ENCODE peak calls at places on chromosome 6, in ten cellular contexts. V, L, P, J, Z, H, I, D, F and O are unnamed samples.

GRCh38 chr6:5994999-5995698 is 11.6 kb downstream of the NRN1 start:
- DNase-seq in V (no peak), L (no peak), P (no peak), J (no peak), Z (no peak), H (no peak), I (no peak), D (no peak), F (no peak), O (no peak)

GRCh38 chr6:36227379-36228344 is 31.1 kb downstream of the BRPF3 start:
- DNase-seq in V (no peak), L (no peak), P (peak), J (no peak), Z (no peak), H (no peak), I (no peak), D (no peak), F (no peak), O (no peak)

GRCh38 chr6:26223677-26224546 is 136.7 kb downstream of the HFE start:
- DNase-seq in V (peak), L (peak), P (peak), J (peak), Z (peak), H (peak), I (peak), D (no peak), F (peak), O (peak)

GRCh38 chr6:1326535-1327121 is 14.7 kb downstream of the FOXQ1 start:
- DNase-seq in V (no peak), L (no peak), P (no peak), J (no peak), Z (no peak), H (no peak), I (no peak), D (no peak), F (no peak), O (peak)

GRCh38 chr6:42294759-42295158 is 77.1 kb upstream of the MRPS10 start:
- DNase-seq in V (no peak), L (no peak), P (peak), J (no peak), Z (no peak), H (no peak), I (no peak), D (no peak), F (no peak), O (peak)

GRCh38 chr6:133890941-133891813 is 2.3 kb downstream of the TCF21 start:
- DNase-seq in V (no peak), L (peak), P (no peak), J (peak), Z (no peak), H (no peak), I (peak), D (no peak), F (no peak), O (no peak)

GRCh38 chr6:118659513-118660217 is 8.3 kb upstream of the CEP85L start:
- DNase-seq in V (no peak), L (no peak), P (no peak), J (no peak), Z (no peak), H (no peak), I (no peak), D (no peak), F (no peak), O (no peak)

GRCh38 chr6:113102761-113103160 is 754.4 kb upstream of the MARCKS start:
- DNase-seq in V (no peak), L (no peak), P (peak), J (no peak), Z (no peak), H (no peak), I (no peak), D (no peak), F (no peak), O (peak)

GRCh38 chr6:31122803-31123706 is 2.8 kb upstream of the CDSN start:
- DNase-seq in V (no peak), L (peak), P (no peak), J (no peak), Z (peak), H (no peak), I (no peak), D (no peak), F (peak), O (no peak)

GRCh38 chr6:63272397-63272796 is 47.4 kb downstream of the LGSN start:
- DNase-seq in V (peak), L (no peak), P (peak), J (no peak), Z (peak), H (no peak), I (no peak), D (no peak), F (no peak), O (peak)

GRCh38 chr6:135664527-135664926 is 167.0 kb upstream of the AHI1 start:
- DNase-seq in V (no peak), L (no peak), P (no peak), J (no peak), Z (no peak), H (no peak), I (no peak), D (no peak), F (no peak), O (no peak)

GRCh38 chr6:73079978-73080377 is 145.3 kb downstream of the KHDC1L start:
- DNase-seq in V (peak), L (no peak), P (no peak), J (no peak), Z (no peak), H (no peak), I (no peak), D (no peak), F (no peak), O (no peak)

GRCh38 chr6:93420163-93420806 is 926 bp upstream of the EPHA7 start:
- DNase-seq in V (no peak), L (no peak), P (no peak), J (no peak), Z (no peak), H (no peak), I (no peak), D (no peak), F (no peak), O (no peak)

GRCh38 chr6:35737413-35738211 is 780 bp downstream of the ARMC12 start:
- DNase-seq in V (peak), L (peak), P (peak), J (peak), Z (peak), H (no peak), I (peak), D (no peak), F (peak), O (peak)

GRCh38 chr6:41071501-41071922 is 644 bp downstream of the OARD1 start:
- DNase-seq in V (peak), L (peak), P (peak), J (no peak), Z (no peak), H (no peak), I (no peak), D (no peak), F (no peak), O (no peak)

GRCh38 chr6:155224618-155225017 is 39.2 kb upstream of the CLDN20 start:
- DNase-seq in V (no peak), L (no peak), P (no peak), J (no peak), Z (no peak), H (no peak), I (no peak), D (no peak), F (no peak), O (peak)

GRCh38 chr6:30931959-30932645 is at the start of gene SFTA2:
- DNase-seq in V (no peak), L (no peak), P (no peak), J (no peak), Z (no peak), H (no peak), I (no peak), D (no peak), F (no peak), O (no peak)

GRCh38 chr6:132392792-132393191 is 8.5 kb downstream of the MOXD1 start:
- DNase-seq in V (no peak), L (no peak), P (no peak), J (peak), Z (no peak), H (no peak), I (no peak), D (no peak), F (no peak), O (no peak)

GRCh38 chr6:80211295-80211694 is 104.8 kb downstream of the BCKDHB start:
- DNase-seq in V (no peak), L (no peak), P (no peak), J (no peak), Z (no peak), H (no peak), I (no peak), D (no peak), F (no peak), O (no peak)

GRCh38 chr6:89951574-89952360 is 57.5 kb downstream of the GJA10 start:
- DNase-seq in V (no peak), L (no peak), P (peak), J (no peak), Z (no peak), H (no peak), I (no peak), D (no peak), F (peak), O (peak)

GRCh38 chr6:70277480-70277879 is 25.4 kb downstream of the COL9A1 start:
- DNase-seq in V (no peak), L (no peak), P (no peak), J (no peak), Z (no peak), H (no peak), I (no peak), D (no peak), F (no peak), O (no peak)

GRCh38 chr6:28269492-28269891 is 2.5 kb downstream of the ZSCAN26 start:
- DNase-seq in V (no peak), L (no peak), P (peak), J (no peak), Z (no peak), H (no peak), I (no peak), D (no peak), F (no peak), O (peak)

GRCh38 chr6:132122871-132123270 is 171.7 kb upstream of the CCN2 start:
- DNase-seq in V (no peak), L (no peak), P (no peak), J (no peak), Z (peak), H (no peak), I (no peak), D (no peak), F (no peak), O (no peak)

GRCh38 chr6:162772466-162772865 is 44.7 kb downstream of the PACRG start:
- DNase-seq in V (no peak), L (no peak), P (no peak), J (no peak), Z (no peak), H (no peak), I (no peak), D (no peak), F (no peak), O (no peak)

GRCh38 chr6:158772851-158773371 is 46.3 kb downstream of the EZR start:
- DNase-seq in V (no peak), L (no peak), P (no peak), J (no peak), Z (no peak), H (no peak), I (no peak), D (no peak), F (no peak), O (no peak)

GRCh38 chr6:25329982-25330381 is 50.8 kb downstream of the CARMIL1 start:
- DNase-seq in V (no peak), L (no peak), P (no peak), J (no peak), Z (no peak), H (no peak), I (no peak), D (no peak), F (no peak), O (no peak)

GRCh38 chr6:151375833-151376232 is 15.5 kb downstream of the ZBTB2 start:
- DNase-seq in V (no peak), L (no peak), P (no peak), J (no peak), Z (no peak), H (no peak), I (no peak), D (no peak), F (no peak), O (no peak)

GRCh38 chr6:11209369-11209768 is 23.1 kb downstream of the NEDD9 start:
- DNase-seq in V (no peak), L (no peak), P (no peak), J (no peak), Z (no peak), H (no peak), I (no peak), D (no peak), F (no peak), O (no peak)

GRCh38 chr6:21856096-21856825 is 262.7 kb downstream of the SOX4 start:
- DNase-seq in V (no peak), L (no peak), P (peak), J (no peak), Z (no peak), H (no peak), I (no peak), D (no peak), F (no peak), O (peak)

GRCh38 chr6:112398686-112399085 is 51.6 kb downstream of the RFPL4B start:
- DNase-seq in V (no peak), L (no peak), P (no peak), J (no peak), Z (no peak), H (no peak), I (no peak), D (no peak), F (no peak), O (no peak)

GRCh38 chr6:42100029-42100901 is 42.2 kb downstream of the C6orf132 start:
- DNase-seq in V (no peak), L (no peak), P (no peak), J (no peak), Z (no peak), H (no peak), I (peak), D (no peak), F (no peak), O (no peak)

GRCh38 chr6:56144538-56145324 is 102.6 kb downstream of the COL21A1 start:
- DNase-seq in V (no peak), L (no peak), P (no peak), J (no peak), Z (no peak), H (no peak), I (no peak), D (no peak), F (no peak), O (no peak)

GRCh38 chr6:145904878-145905277 is 59.3 kb downstream of the SHPRH start:
- DNase-seq in V (no peak), L (no peak), P (peak), J (no peak), Z (no peak), H (no peak), I (peak), D (no peak), F (peak), O (no peak)

GRCh38 chr6:161890959-161891358 is 617.1 kb upstream of the AGPAT4 start:
- DNase-seq in V (no peak), L (peak), P (no peak), J (no peak), Z (peak), H (no peak), I (no peak), D (no peak), F (no peak), O (no peak)

GRCh38 chr6:157017861-157018260 is 240.7 kb downstream of the ARID1B start:
- DNase-seq in V (no peak), L (no peak), P (no peak), J (no peak), Z (no peak), H (no peak), I (no peak), D (no peak), F (no peak), O (peak)

GRCh38 chr6:159788276-159788675 is 1.1 kb downstream of the TCP1 start:
- DNase-seq in V (no peak), L (no peak), P (no peak), J (no peak), Z (no peak), H (peak), I (peak), D (no peak), F (no peak), O (no peak)

GRCh38 chr6:33199687-33200233 is 705 bp downstream of the RXRB start:
- DNase-seq in V (peak), L (peak), P (peak), J (no peak), Z (peak), H (peak), I (peak), D (no peak), F (no peak), O (peak)

GRCh38 chr6:6466967-6467761 is 121.4 kb upstream of the LY86 start:
- DNase-seq in V (no peak), L (no peak), P (no peak), J (no peak), Z (no peak), H (no peak), I (peak), D (no peak), F (no peak), O (no peak)

GRCh38 chr6:20620043-20620442 is 85.8 kb downstream of the CDKAL1 start:
- DNase-seq in V (peak), L (no peak), P (no peak), J (no peak), Z (no peak), H (no peak), I (no peak), D (no peak), F (no peak), O (no peak)

GRCh38 chr6:28587011-28587745 is 61.5 kb downstream of the GPX5 start:
- DNase-seq in V (peak), L (peak), P (no peak), J (peak), Z (peak), H (peak), I (peak), D (peak), F (peak), O (no peak)